ENCODE peak calls at places on chromosomes 5 and 9, in six cellular contexts. R is endothelial cell; H is RWPE1; J is midbrain; Z is pons; N is stimulated activated naive CD8-positive, alpha-beta T cell treated with anti-CD3 and anti-CD28 coated beads, Interleukin-15, amount 100 ng/mL, for 72 hours. X is an unnamed sample.
A peak's percentile ranks its signal among the peaks of the same experiment; 100 is the strongest.

GRCh38 chr5:61931236-61931635 is 374.8 kb upstream of the KIF2A start:
- DNase-seq in R (no peak), H (no peak), J (no peak), Z (no peak), N (no peak), X (no peak)

GRCh38 chr5:154405078-154405792 is 40.6 kb upstream of the SAP30L start:
- DNase-seq in R (peak; percentile 84), H (peak; percentile 95), J (peak; percentile 80), Z (peak; percentile 58), N (peak; percentile 75), X (peak; percentile 81)

GRCh38 chr5:120093178-120093577 is 370.9 kb upstream of the PRR16 start:
- DNase-seq in R (no peak), H (no peak), J (no peak), Z (no peak), N (no peak), X (no peak)

GRCh38 chr9:37037137-37037743 is 3.2 kb upstream of the PAX5 start:
- DNase-seq in R (no peak), H (no peak), J (peak; percentile 5), Z (no peak), N (no peak), X (peak; percentile 49)

GRCh38 chr9:4678679-4679267 is 596 bp upstream of the CDC37L1 start:
- DNase-seq in R (peak; percentile 22), H (no peak), J (peak; percentile 56), Z (peak; percentile 71), N (peak; percentile 53), X (no peak)

GRCh38 chr9:82354260-82354659 is 365.7 kb downstream of the SPATA31D1 start:
- DNase-seq in R (no peak), H (peak; percentile 96), J (no peak), Z (no peak), N (no peak), X (no peak)

GRCh38 chr9:95875305-95876137 is at the start of gene ERCC6L2:
- DNase-seq in R (peak; percentile 94), H (peak; percentile 98), J (peak; percentile 94), Z (peak; percentile 96), N (peak; percentile 94), X (peak; percentile 94)

GRCh38 chr5:37975531-37975930 is 135.7 kb upstream of the GDNF start:
- DNase-seq in R (no peak), H (no peak), J (no peak), Z (no peak), N (no peak), X (no peak)

GRCh38 chr9:72863456-72864094 is 89.3 kb downstream of the ALDH1A1 start:
- DNase-seq in R (no peak), H (no peak), J (no peak), Z (no peak), N (no peak), X (no peak)

GRCh38 chr5:134131165-134131564 is 16.7 kb downstream of the TCF7 start:
- DNase-seq in R (no peak), H (no peak), J (no peak), Z (no peak), N (no peak), X (no peak)

GRCh38 chr5:119290161-119290569 is 65.7 kb upstream of the TNFAIP8 start:
- DNase-seq in R (no peak), H (no peak), J (no peak), Z (no peak), N (no peak), X (no peak)

GRCh38 chr5:37575541-37576489 is 196.7 kb downstream of the WDR70 start:
- DNase-seq in R (no peak), H (no peak), J (no peak), Z (no peak), N (no peak), X (no peak)

GRCh38 chr5:26060212-26060611 is 978.2 kb downstream of the CDH9 start:
- DNase-seq in R (no peak), H (no peak), J (no peak), Z (no peak), N (no peak), X (no peak)

GRCh38 chr9:107280543-107280942 is 2.5 kb upstream of the RAD23B start:
- DNase-seq in R (no peak), H (peak; percentile 44), J (no peak), Z (no peak), N (no peak), X (no peak)

GRCh38 chr9:108580021-108580439 is 275.8 kb downstream of the ACTL7B start:
- DNase-seq in R (no peak), H (peak; percentile 94), J (no peak), Z (peak; percentile 56), N (no peak), X (no peak)

GRCh38 chr5:95620870-95621838 is 1.3 kb downstream of the GPR150 start:
- DNase-seq in R (peak; percentile 53), H (no peak), J (no peak), Z (no peak), N (peak; percentile 65), X (peak; percentile 74)

GRCh38 chr9:134887686-134888602 is 7.3 kb downstream of the FCN2 start:
- DNase-seq in R (no peak), H (no peak), J (no peak), Z (no peak), N (no peak), X (no peak)

GRCh38 chr5:172149073-172149472 is 39.0 kb downstream of the STK10 start:
- DNase-seq in R (no peak), H (no peak), J (no peak), Z (no peak), N (no peak), X (no peak)

X was measured in activated naive CD8-positive, alpha-beta T cell treated with anti-CD3 and anti-CD28 coated beads, Interleukin-2, amount 10 ng/mL, durations not matched to agents 7 days and 5 days.